ENCODE peak calls at places on chromosomes 7 and 10, in six cellular contexts. One of them, this sample, is unnamed.

GRCh38 chr7:95871078-95871848 is 98.9 kb downstream of the DYNC1I1 start:
- DNase-seq in NCI-H1105: peak
- DNase-seq in smooth muscle cell of the brain vasculature: peak
- DNase-seq in NCI-H748 treated with DMSO at 0.1 percent for 48 hours: peak
- DNase-seq in stimulated activated CD4-positive, alpha-beta T cell treated with anti-CD3 and anti-CD28 coated beads, TNF-alpha, amount 100 ng/mL, for 4 hours: no peak
- DNase-seq in RPMI8226: peak
- DNase-seq in this sample: peak

GRCh38 chr7:19455508-19456132 is 253.2 kb downstream of the POLR1F start:
- DNase-seq in stimulated activated CD4-positive, alpha-beta T cell treated with anti-CD3 and anti-CD28 coated beads, TNF-alpha, amount 100 ng/mL, for 4 hours: no peak
- DNase-seq in NCI-H748 treated with DMSO at 0.1 percent for 48 hours: no peak
- DNase-seq in smooth muscle cell of the brain vasculature: no peak
- DNase-seq in NCI-H1105: no peak
- DNase-seq in RPMI8226: no peak
- DNase-seq in this sample: no peak

GRCh38 chr7:102220929-102221850 is 65.5 kb upstream of the SH2B2 start:
- DNase-seq in smooth muscle cell of the brain vasculature: no peak
- DNase-seq in NCI-H1105: no peak
- DNase-seq in stimulated activated CD4-positive, alpha-beta T cell treated with anti-CD3 and anti-CD28 coated beads, TNF-alpha, amount 100 ng/mL, for 4 hours: no peak
- DNase-seq in NCI-H748 treated with DMSO at 0.1 percent for 48 hours: no peak
- DNase-seq in RPMI8226: no peak
- DNase-seq in this sample: no peak

GRCh38 chr7:66198461-66198860 is 6.7 kb upstream of the TPST1 start:
- DNase-seq in NCI-H748 treated with DMSO at 0.1 percent for 48 hours: no peak
- DNase-seq in NCI-H1105: no peak
- DNase-seq in stimulated activated CD4-positive, alpha-beta T cell treated with anti-CD3 and anti-CD28 coated beads, TNF-alpha, amount 100 ng/mL, for 4 hours: no peak
- DNase-seq in smooth muscle cell of the brain vasculature: no peak
- DNase-seq in RPMI8226: no peak
- DNase-seq in this sample: no peak

GRCh38 chr7:139730746-139731612 is 46.8 kb downstream of the HIPK2 start:
- DNase-seq in smooth muscle cell of the brain vasculature: no peak
- DNase-seq in NCI-H1105: no peak
- DNase-seq in NCI-H748 treated with DMSO at 0.1 percent for 48 hours: no peak
- DNase-seq in stimulated activated CD4-positive, alpha-beta T cell treated with anti-CD3 and anti-CD28 coated beads, TNF-alpha, amount 100 ng/mL, for 4 hours: no peak
- DNase-seq in RPMI8226: peak
- DNase-seq in this sample: no peak

GRCh38 chr7:19520392-19520791 is 188.4 kb downstream of the POLR1F start:
- DNase-seq in stimulated activated CD4-positive, alpha-beta T cell treated with anti-CD3 and anti-CD28 coated beads, TNF-alpha, amount 100 ng/mL, for 4 hours: no peak
- DNase-seq in NCI-H748 treated with DMSO at 0.1 percent for 48 hours: no peak
- DNase-seq in NCI-H1105: no peak
- DNase-seq in smooth muscle cell of the brain vasculature: no peak
- DNase-seq in RPMI8226: no peak
- DNase-seq in this sample: no peak

GRCh38 chr10:32005050-32005449 is 51.2 kb downstream of the KIF5B start:
- DNase-seq in NCI-H748 treated with DMSO at 0.1 percent for 48 hours: peak
- DNase-seq in smooth muscle cell of the brain vasculature: peak
- DNase-seq in RPMI8226: peak
- DNase-seq in NCI-H1105: peak
- DNase-seq in stimulated activated CD4-positive, alpha-beta T cell treated with anti-CD3 and anti-CD28 coated beads, TNF-alpha, amount 100 ng/mL, for 4 hours: no peak
- DNase-seq in this sample: peak

GRCh38 chr7:142671506-142671905 is 77.8 kb upstream of the PRSS1 start:
- DNase-seq in NCI-H748 treated with DMSO at 0.1 percent for 48 hours: no peak
- DNase-seq in RPMI8226: peak
- DNase-seq in smooth muscle cell of the brain vasculature: no peak
- DNase-seq in NCI-H1105: no peak
- DNase-seq in stimulated activated CD4-positive, alpha-beta T cell treated with anti-CD3 and anti-CD28 coated beads, TNF-alpha, amount 100 ng/mL, for 4 hours: no peak
- DNase-seq in this sample: no peak

GRCh38 chr10:73310475-73310874 is 48.2 kb downstream of the CFAP70 start:
- DNase-seq in NCI-H748 treated with DMSO at 0.1 percent for 48 hours: no peak
- DNase-seq in NCI-H1105: no peak
- DNase-seq in stimulated activated CD4-positive, alpha-beta T cell treated with anti-CD3 and anti-CD28 coated beads, TNF-alpha, amount 100 ng/mL, for 4 hours: no peak
- DNase-seq in smooth muscle cell of the brain vasculature: no peak
- DNase-seq in RPMI8226: no peak
- DNase-seq in this sample: no peak

GRCh38 chr7:69624431-69624830 is 26.2 kb downstream of the AUTS2 start:
- DNase-seq in smooth muscle cell of the brain vasculature: no peak
- DNase-seq in NCI-H1105: no peak
- DNase-seq in RPMI8226: peak
- DNase-seq in stimulated activated CD4-positive, alpha-beta T cell treated with anti-CD3 and anti-CD28 coated beads, TNF-alpha, amount 100 ng/mL, for 4 hours: no peak
- DNase-seq in NCI-H748 treated with DMSO at 0.1 percent for 48 hours: no peak
- DNase-seq in this sample: peak

GRCh38 chr10:77467422-77467963 is 170.1 kb downstream of the KCNMA1 start:
- DNase-seq in RPMI8226: no peak
- DNase-seq in smooth muscle cell of the brain vasculature: no peak
- DNase-seq in NCI-H1105: no peak
- DNase-seq in NCI-H748 treated with DMSO at 0.1 percent for 48 hours: no peak
- DNase-seq in stimulated activated CD4-positive, alpha-beta T cell treated with anti-CD3 and anti-CD28 coated beads, TNF-alpha, amount 100 ng/mL, for 4 hours: no peak
- DNase-seq in this sample: no peak

This sample was measured in NAMALWA.